ENCODE peak calls at places on chromosomes 6 and 20, in nine cellular contexts. X is AG04450, R is hepatocyte, P is mammary epithelial cell, O is brain microvascular endothelial cell, J is mucosa of descending colon, Y is ovary, B is ascending aorta, A is fibroblast of the aortic adventitia. H is an unnamed sample.

GRCh38 chr20:12243327-12243726 is 325.6 kb downstream of the BTBD3 start:
- DNase-seq in B (no peak), Y (no peak), J (peak; percentile 10), A (no peak), P (no peak), O (no peak), R (no peak), X (no peak), H (no peak)

GRCh38 chr6:41272591-41273175 is 13.8 kb downstream of the TREM1 start:
- DNase-seq in X (no peak), P (no peak), Y (no peak), J (no peak), A (no peak), R (no peak), O (no peak), B (no peak), H (no peak)

GRCh38 chr20:50110141-50111047 is 2.6 kb downstream of the UBE2V1 start:
- DNase-seq in A (no peak), J (peak; percentile 57), B (peak; percentile 66), P (peak; percentile 84), Y (no peak), X (no peak), R (peak; percentile 68), O (no peak), H (peak; percentile 57)

GRCh38 chr6:4125933-4126864 is 9.2 kb downstream of the ECI2 start:
- DNase-seq in P (peak; percentile 77), X (peak; percentile 62), O (peak; percentile 89), B (no peak), Y (no peak), R (peak; percentile 75), A (peak; percentile 90), J (no peak), H (peak; percentile 95)

GRCh38 chr6:170505306-170505705 is 47.8 kb downstream of the PSMB1 start:
- DNase-seq in A (no peak), O (no peak), Y (no peak), R (no peak), B (no peak), J (peak; percentile 12), P (no peak), X (no peak), H (no peak)

GRCh38 chr20:62898093-62898964 is 28.0 kb downstream of the DIDO1 start:
- DNase-seq in B (no peak), O (no peak), Y (no peak), R (no peak), X (no peak), A (no peak), P (no peak), J (no peak), H (no peak)

GRCh38 chr6:170205126-170205525 is 85.8 kb downstream of the DLL1 start:
- DNase-seq in Y (no peak), O (no peak), B (peak; percentile 55), X (no peak), P (no peak), A (no peak), R (no peak), J (no peak), H (no peak)

GRCh38 chr6:90227165-90227564 is 69.5 kb downstream of the BACH2 start:
- DNase-seq in R (no peak), A (no peak), O (no peak), J (no peak), B (no peak), P (no peak), Y (no peak), X (no peak), H (no peak)

GRCh38 chr20:36908603-36909002 is 32.7 kb downstream of the TLDC2 start:
- DNase-seq in R (no peak), X (no peak), O (no peak), A (no peak), B (no peak), P (no peak), J (no peak), Y (no peak), H (peak; percentile 49)

GRCh38 chr6:11328613-11329247 is 96.3 kb upstream of the NEDD9 start:
- DNase-seq in P (no peak), X (peak; percentile 36), J (no peak), A (peak; percentile 36), B (no peak), R (peak; percentile 52), O (peak; percentile 39), Y (no peak), H (peak; percentile 46)

GRCh38 chr6:130417951-130418350 is 52.1 kb downstream of the TMEM200A start:
- DNase-seq in R (no peak), J (no peak), Y (no peak), A (peak; percentile 88), O (peak; percentile 75), X (no peak), B (no peak), P (peak; percentile 77), H (peak; percentile 82)

GRCh38 chr20:25637247-25637646 is 13.4 kb upstream of the NANP start:
- DNase-seq in J (no peak), R (no peak), O (no peak), A (no peak), X (no peak), Y (no peak), B (no peak), P (no peak), H (no peak)

GRCh38 chr6:113858067-113858604 is 991 bp downstream of the MARCKS start:
- DNase-seq in X (no peak), B (peak; percentile 65), R (peak; percentile 68), Y (peak; percentile 67), A (peak; percentile 53), P (peak; percentile 58), J (peak; percentile 58), O (peak; percentile 42), H (peak; percentile 61)

GRCh38 chr20:6008254-6008653 is 45.6 kb downstream of the LRRN4 start:
- DNase-seq in R (peak; percentile 77), P (peak; percentile 96), B (peak; percentile 83), O (peak; percentile 77), Y (peak; percentile 47), J (peak; percentile 13), X (peak; percentile 76), A (peak; percentile 97), H (peak; percentile 97)

DNA sequence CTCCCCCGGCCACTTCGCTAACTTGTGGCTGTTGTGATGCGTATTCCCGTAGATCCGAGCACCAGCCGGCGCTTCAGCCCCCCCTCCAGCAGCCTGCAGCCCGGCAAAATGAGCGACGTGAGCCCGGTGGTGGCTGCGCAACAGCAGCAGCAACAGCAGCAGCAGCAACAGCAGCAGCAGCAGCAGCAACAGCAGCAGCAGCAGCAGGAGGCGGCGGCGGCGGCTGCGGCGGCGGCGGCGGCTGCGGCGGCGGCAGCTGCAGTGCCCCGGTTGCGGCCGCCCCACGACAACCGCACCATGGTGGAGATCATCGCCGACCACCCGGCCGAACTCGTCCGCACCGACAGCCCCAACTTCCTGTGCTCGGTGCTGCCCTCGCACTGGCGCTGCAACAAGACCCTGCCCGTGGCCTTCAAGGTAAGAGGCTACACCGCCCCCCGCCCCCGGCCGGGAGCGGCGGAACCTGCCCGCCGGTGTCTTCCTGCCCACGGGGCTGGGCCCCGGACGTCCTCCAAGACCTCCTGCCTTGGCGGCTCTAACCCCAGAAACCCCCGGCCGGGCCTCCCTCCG is 44.9 kb upstream of the SUPT3H start:
- DNase-seq in R (peak; percentile 38), A (peak; percentile 56), P (peak; percentile 57), O (peak; percentile 55), Y (peak; percentile 47), B (no peak), X (no peak), J (no peak), H (peak; percentile 76)
- H3K4me3 ChIP-seq in R (peak overlapping the region; percentile 64), A (peak overlapping the region; percentile 96), P (peak overlapping the region; percentile 88), O (peak overlapping the region; percentile 98), Y (peak overlapping the region; percentile 46), B (peak overlapping the region; percentile 59), X (peak overlapping the region; percentile 94), J (peak overlapping the region; percentile 31), H (peak overlapping the region; percentile 95)

DNA sequence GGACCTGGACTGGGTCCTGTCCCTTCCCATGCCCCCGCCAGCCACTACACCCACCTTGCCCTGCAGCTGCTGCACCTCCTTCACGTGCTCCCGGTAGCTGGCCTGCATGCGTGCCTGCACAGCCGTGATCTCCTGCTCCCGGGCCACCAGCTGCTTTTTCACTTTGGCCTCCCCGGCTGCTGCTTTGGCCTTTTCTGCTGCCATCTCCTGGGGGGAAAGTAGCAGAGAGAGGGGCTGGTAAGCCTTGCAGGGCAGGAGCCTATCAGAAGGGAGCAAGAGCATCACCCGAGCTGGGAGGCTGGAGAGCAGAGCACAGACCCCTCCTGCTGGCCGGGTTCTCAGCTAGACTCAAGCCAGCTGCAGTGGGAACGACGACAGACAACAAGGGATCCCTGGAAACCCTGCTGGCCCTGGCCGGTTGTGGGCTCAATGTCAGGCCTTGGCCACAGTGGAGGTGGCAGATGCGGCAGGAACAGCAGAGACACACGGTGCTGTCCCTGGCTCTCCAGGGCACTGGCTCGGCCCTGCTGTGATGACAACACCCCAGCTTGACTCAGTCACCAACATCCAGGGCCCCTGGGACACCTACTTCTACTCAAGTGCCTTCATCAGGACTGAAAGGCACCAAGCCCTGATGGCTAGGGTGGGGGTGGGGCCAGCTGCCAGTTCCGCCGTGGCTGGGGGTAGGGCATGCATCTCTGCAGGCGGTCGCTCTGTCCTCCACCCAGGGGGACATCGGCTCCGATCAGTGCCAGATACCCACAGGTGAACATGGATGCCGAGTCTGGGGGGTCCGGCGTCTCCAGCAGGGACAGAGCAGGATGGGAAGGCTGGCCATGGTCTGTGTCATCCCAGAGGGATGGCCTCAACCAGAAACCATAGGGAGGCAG is 45.3 kb downstream of the RRBP1 start:
- DNase-seq in Y (no peak), B (no peak), A (peak; percentile 24), O (no peak), R (no peak), X (no peak), J (no peak), P (no peak), H (peak; percentile 34)
- TF ChIP-seq CTCF in Y (no peak), B (no peak), A (peak; percentile 8), O (peak; percentile 26), R (no peak), X (no peak), J (no peak), P (no peak), H (peak; percentile 28)

GRCh38 chr20:1310087-1310486 is 18.9 kb downstream of the SDCBP2 start:
- DNase-seq in X (no peak), J (no peak), P (no peak), A (no peak), B (no peak), Y (no peak), O (no peak), R (no peak), H (no peak)
- H3K4me3 ChIP-seq in X (no peak overlapping the region), J (no peak overlapping the region), P (no peak overlapping the region), A (no peak overlapping the region), B (no peak overlapping the region), Y (no peak overlapping the region), O (no peak overlapping the region), R (no peak overlapping the region), H (no peak overlapping the region)

GRCh38 chr20:44475372-44475693 is 341 bp upstream of the TTPAL start:
- DNase-seq in Y (no peak), R (no peak), X (no peak), P (no peak), O (no peak), B (no peak), A (no peak), J (no peak), H (no peak)

GRCh38 chr20:44478188-44478587 is 2.5 kb downstream of the TTPAL start:
- DNase-seq in O (no peak), J (no peak), R (no peak), P (no peak), X (no peak), Y (no peak), A (no peak), B (no peak), H (no peak)

GRCh38 chr20:44477151-44477550 is 1.5 kb downstream of the TTPAL start:
- DNase-seq in X (no peak), J (no peak), A (peak; percentile 10), O (no peak), Y (no peak), R (no peak), P (peak; percentile 63), B (no peak), H (no peak)

GRCh38 chr20:44479643-44480042 is 4.0 kb downstream of the TTPAL start:
- DNase-seq in P (no peak), A (no peak), J (no peak), B (no peak), O (no peak), R (no peak), Y (no peak), X (no peak), H (no peak)

GRCh38 chr20:44475694-44476560 is at the start of gene TTPAL:
- DNase-seq in X (peak; percentile 44), P (peak; percentile 88), B (peak; percentile 94), Y (peak; percentile 92), A (peak; percentile 73), R (peak; percentile 97), J (peak; percentile 92), O (peak; percentile 54), H (peak; percentile 84)
- TF ChIP-seq CTCF in X (peak; percentile 36), P (no peak), B (peak; percentile 25), Y (peak; percentile 68), A (peak; percentile 34), R (peak; percentile 41), J (peak; percentile 43), O (peak; percentile 47), H (peak; percentile 44)